ENCODE peak calls at places on chromosomes 13 and 19, in eight cellular contexts. E is IMR-90, H is endothelial cell of umbilical vein, F is lower leg skin, C is esophagus muscularis mucosa, D is tibial nerve, Q is gastrocnemius medialis, W is erythroblast. L is an unnamed sample.

GRCh38 chr19:33005440-33005839 is 33.4 kb downstream of the FAAP24 start:
- DNase-seq in E (no peak), H (no peak), F (no peak), C (no peak), D (no peak), Q (no peak), W (no peak), L (no peak)

GRCh38 chr19:34332027-34332786 is 32.8 kb upstream of the GPI start:
- DNase-seq in E (peak), H (peak), F (peak), C (no peak), D (no peak), Q (no peak), W (no peak), L (no peak)

GRCh38 chr19:36963262-36963661 is 47.1 kb downstream of the ZNF568 start:
- DNase-seq in E (no peak), H (no peak), F (no peak), C (no peak), D (no peak), Q (no peak), W (no peak), L (no peak)

GRCh38 chr19:12985049-12985776 is 10.1 kb upstream of the NFIX start:
- DNase-seq in E (peak), H (no peak), F (peak), C (peak), D (peak), Q (peak), W (peak), L (peak)

GRCh38 chr19:35274323-35274722 is 5.6 kb downstream of the USF2 start:
- DNase-seq in E (no peak), H (no peak), F (no peak), C (no peak), D (no peak), Q (no peak), W (no peak), L (no peak)

GRCh38 chr13:38496956-38497355 is 147.3 kb downstream of the UFM1 start:
- DNase-seq in E (no peak), H (no peak), F (no peak), C (no peak), D (no peak), Q (no peak), W (no peak), L (no peak)

GRCh38 chr13:110628477-110628793 is 13.1 kb downstream of the NAXD start:
- DNase-seq in E (no peak), H (no peak), F (no peak), C (peak), D (no peak), Q (no peak), W (no peak), L (no peak)

GRCh38 chr19:44604241-44604640 is 9.1 kb upstream of the IGSF23 start:
- DNase-seq in E (no peak), H (peak), F (no peak), C (no peak), D (no peak), Q (no peak), W (no peak), L (no peak)

GRCh38 chr13:30529085-30529815 is 63.5 kb upstream of the HMGB1 start:
- DNase-seq in E (peak), H (no peak), F (no peak), C (no peak), D (no peak), Q (no peak), W (no peak), L (no peak)

GRCh38 chr13:94233401-94233800 is 246.1 kb downstream of the DCT start:
- DNase-seq in E (peak), H (peak), F (no peak), C (no peak), D (peak), Q (no peak), W (no peak), L (no peak)

GRCh38 chr13:66111628-66112027 is 1118.5 kb downstream of the PCDH9 start:
- DNase-seq in E (no peak), H (no peak), F (no peak), C (no peak), D (no peak), Q (no peak), W (no peak), L (no peak)

GRCh38 chr13:43894438-43894837 is 14.7 kb downstream of the LACC1 start:
- DNase-seq in E (no peak), H (no peak), F (no peak), C (no peak), D (no peak), Q (no peak), W (peak), L (no peak)

GRCh38 chr13:69296130-69296529 is 811.5 kb upstream of the ATXN8OS start:
- DNase-seq in E (no peak), H (no peak), F (no peak), C (no peak), D (no peak), Q (no peak), W (no peak), L (no peak)

GRCh38 chr19:6760606-6761005 is 6.6 kb downstream of the SH2D3A start:
- DNase-seq in E (no peak), H (no peak), F (no peak), C (no peak), D (no peak), Q (no peak), W (no peak), L (no peak)

GRCh38 chr13:68748038-68748437 is 1359.6 kb upstream of the ATXN8OS start:
- DNase-seq in E (no peak), H (peak), F (no peak), C (no peak), D (no peak), Q (no peak), W (no peak), L (no peak)

GRCh38 chr19:405138-405965 is 3.6 kb downstream of the C2CD4C start:
- DNase-seq in E (no peak), H (no peak), F (no peak), C (no peak), D (no peak), Q (no peak), W (no peak), L (no peak)

GRCh38 chr19:16167055-16167454 is 6.3 kb downstream of the CIB3 start:
- DNase-seq in E (no peak), H (no peak), F (no peak), C (no peak), D (no peak), Q (no peak), W (no peak), L (no peak)

GRCh38 chr19:35330475-35330874 is 1.5 kb downstream of the CD22 start:
- DNase-seq in E (no peak), H (no peak), F (no peak), C (no peak), D (no peak), Q (no peak), W (no peak), L (peak)

GRCh38 chr19:49502866-49503581 is 6.8 kb downstream of the RPS11 start:
- DNase-seq in E (peak), H (peak), F (no peak), C (no peak), D (peak), Q (no peak), W (no peak), L (peak)

GRCh38 chr13:66530686-66531085 is 699.5 kb downstream of the PCDH9 start:
- DNase-seq in E (no peak), H (no peak), F (no peak), C (no peak), D (no peak), Q (no peak), W (no peak), L (no peak)

GRCh38 chr19:43777163-43777700 is 3.5 kb downstream of the KCNN4 start:
- DNase-seq in E (peak), H (no peak), F (no peak), C (no peak), D (no peak), Q (no peak), W (peak), L (no peak)

GRCh38 chr19:15154002-15154612 is 46.7 kb downstream of the NOTCH3 start:
- DNase-seq in E (peak), H (peak), F (no peak), C (no peak), D (peak), Q (no peak), W (peak), L (no peak)

GRCh38 chr13:84894749-84895148 is 904.5 kb downstream of the SLITRK6 start:
- DNase-seq in E (no peak), H (no peak), F (no peak), C (no peak), D (no peak), Q (no peak), W (no peak), L (no peak)

GRCh38 chr19:29491995-29492577 is 33.7 kb upstream of the VSTM2B start:
- DNase-seq in E (no peak), H (no peak), F (no peak), C (peak), D (no peak), Q (no peak), W (no peak), L (no peak)

GRCh38 chr19:46975918-46976782 is 43.5 kb upstream of the NPAS1 start:
- DNase-seq in E (peak), H (peak), F (peak), C (peak), D (peak), Q (peak), W (peak), L (peak)

GRCh38 chr19:2274937-2275535 is 6.9 kb downstream of the PEAK3 start:
- DNase-seq in E (peak), H (peak), F (no peak), C (no peak), D (peak), Q (no peak), W (peak), L (peak)

GRCh38 chr19:1450735-1451669 is 1.1 kb downstream of the APC2 start:
- DNase-seq in E (no peak), H (no peak), F (no peak), C (no peak), D (no peak), Q (no peak), W (no peak), L (no peak)

GRCh38 chr19:55866521-55866920 is 30.2 kb downstream of the NLRP4 start:
- DNase-seq in E (no peak), H (no peak), F (no peak), C (no peak), D (no peak), Q (no peak), W (no peak), L (no peak)

GRCh38 chr13:114002009-114002544 is 28.2 kb upstream of the C13orf46 start:
- DNase-seq in E (no peak), H (no peak), F (no peak), C (no peak), D (no peak), Q (no peak), W (no peak), L (peak)

GRCh38 chr13:44068737-44069136 is 189.0 kb downstream of the LACC1 start:
- DNase-seq in E (peak), H (peak), F (no peak), C (no peak), D (no peak), Q (no peak), W (no peak), L (no peak)

GRCh38 chr19:12611361-12611699 is 610 bp downstream of the ZNF791 start:
- DNase-seq in E (peak), H (peak), F (peak), C (peak), D (peak), Q (peak), W (no peak), L (peak)

GRCh38 chr13:74070065-74070464 is 64.1 kb downstream of the KLF12 start:
- DNase-seq in E (no peak), H (no peak), F (no peak), C (no peak), D (no peak), Q (no peak), W (no peak), L (no peak)

GRCh38 chr13:46345400-46345799 is 41.7 kb downstream of the RUBCNL start:
- DNase-seq in E (no peak), H (no peak), F (no peak), C (no peak), D (no peak), Q (no peak), W (no peak), L (no peak)

GRCh38 chr19:11506101-11506555 is 489 bp upstream of the ZNF653 start:
- DNase-seq in E (no peak), H (no peak), F (no peak), C (no peak), D (no peak), Q (no peak), W (no peak), L (no peak)

GRCh38 chr19:30815889-30816580 is 443.9 kb downstream of the ZNF536 start:
- DNase-seq in E (no peak), H (no peak), F (no peak), C (no peak), D (no peak), Q (no peak), W (no peak), L (no peak)

GRCh38 chr13:24923305-24923640 is 159.3 kb downstream of the RNF17 start:
- DNase-seq in E (peak), H (no peak), F (no peak), C (no peak), D (peak), Q (no peak), W (peak), L (no peak)

DNA sequence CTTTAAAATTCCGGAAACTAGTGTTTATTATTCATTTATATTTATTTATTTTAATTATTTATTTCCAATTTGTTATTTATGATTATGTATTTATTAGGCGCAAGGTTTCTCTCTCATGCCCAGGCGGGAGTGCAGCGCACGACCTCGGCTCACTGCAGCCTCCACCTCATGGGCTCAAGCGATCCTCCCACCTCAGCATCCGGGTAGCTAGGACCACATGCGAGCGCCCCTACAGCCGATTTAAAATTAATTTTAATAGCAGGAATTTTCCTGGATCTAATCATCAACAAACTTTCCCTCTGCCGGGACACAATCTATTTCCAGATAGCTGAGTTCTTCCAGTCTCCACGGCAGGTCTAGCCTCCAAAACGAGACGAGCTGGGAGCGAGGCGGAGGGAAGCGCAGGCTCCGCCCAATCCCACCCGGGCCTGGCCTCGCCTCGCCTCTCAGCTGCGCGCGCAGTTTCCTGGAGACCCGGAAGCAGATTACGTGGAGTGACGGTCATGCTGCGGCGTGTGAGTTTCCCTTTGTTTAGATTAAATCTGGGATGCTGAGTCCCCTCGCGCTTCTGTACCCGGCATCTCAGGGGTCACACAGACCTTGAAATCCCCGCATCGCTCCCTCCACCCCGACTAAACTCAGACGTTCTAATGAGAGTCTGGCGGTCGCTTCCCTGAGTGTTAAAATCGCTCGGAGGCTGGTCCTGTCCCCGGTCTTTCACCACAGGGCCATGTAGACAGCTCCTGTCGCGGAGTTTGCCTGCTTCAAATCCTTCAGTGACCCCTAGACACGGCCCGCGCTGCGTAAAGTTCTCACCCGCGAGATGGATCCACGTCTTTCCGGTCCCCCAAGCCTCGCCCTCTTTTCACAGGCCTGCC is at the start of gene ZNF880:
- DNase-seq in E (peak), H (peak), F (peak), C (peak), D (peak), Q (peak), W (peak), L (peak)
- TF ChIP-seq POLR2A in E (peak), H (peak), F (no peak), C (no peak), D (peak), Q (peak), W (no peak), L (no peak)

GRCh38 chr19:18867751-18868150 is 28.2 kb downstream of the CERS1 start:
- DNase-seq in E (no peak), H (no peak), F (no peak), C (no peak), D (no peak), Q (no peak), W (no peak), L (no peak)

GRCh38 chr19:18865106-18865972 is 30.6 kb downstream of the CERS1 start:
- DNase-seq in E (no peak), H (no peak), F (no peak), C (no peak), D (no peak), Q (no peak), W (no peak), L (no peak)

GRCh38 chr19:18867199-18867598 is 28.8 kb downstream of the CERS1 start:
- DNase-seq in E (no peak), H (no peak), F (no peak), C (no peak), D (no peak), Q (no peak), W (no peak), L (no peak)

GRCh38 chr19:18866800-18867123 is 29.2 kb downstream of the CERS1 start:
- DNase-seq in E (no peak), H (no peak), F (no peak), C (no peak), D (no peak), Q (no peak), W (no peak), L (no peak)

DNA sequence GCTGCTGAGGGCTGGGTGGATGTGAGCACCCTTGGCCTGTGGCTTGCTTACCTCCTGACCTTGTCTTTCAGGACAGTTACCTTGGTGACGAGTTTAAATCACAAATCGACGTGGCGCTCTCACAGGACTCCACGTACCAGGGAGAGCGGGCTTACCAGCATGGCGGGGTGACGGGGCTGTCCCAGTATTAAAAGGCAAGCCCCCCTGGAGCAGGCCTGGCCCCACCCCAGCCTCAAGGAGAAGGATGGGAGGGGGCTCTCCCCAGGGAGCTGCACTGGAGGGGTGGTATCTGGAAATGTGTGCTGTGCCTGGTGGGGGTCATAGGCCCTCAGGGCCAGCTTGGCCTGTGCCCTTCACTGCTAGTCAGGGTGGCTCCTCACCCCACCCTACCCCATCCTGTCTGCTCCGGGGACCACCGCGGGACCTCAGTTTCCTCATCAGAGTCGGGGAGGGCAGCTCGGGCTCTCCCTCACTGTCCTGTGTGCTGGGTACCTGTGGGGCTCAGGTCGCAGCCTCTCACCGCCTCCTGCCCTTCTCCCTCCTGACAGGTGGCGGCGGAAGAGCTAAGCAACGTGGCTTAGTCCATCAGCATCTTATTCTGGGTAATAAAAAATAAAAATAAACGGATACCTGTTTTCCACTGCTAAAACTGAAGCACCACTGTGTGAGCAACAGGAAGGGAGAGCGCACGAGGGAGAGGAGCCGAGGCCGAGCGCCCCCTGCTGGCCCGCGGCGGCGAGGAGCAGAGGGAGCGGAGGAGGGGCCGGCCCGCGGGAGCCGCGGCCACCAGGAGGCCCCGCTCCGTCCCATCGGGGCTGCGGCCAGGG is 29.8 kb downstream of the CERS1 start:
- DNase-seq in E (peak), H (peak), F (no peak), C (no peak), D (peak), Q (no peak), W (peak), L (peak)
- TF ChIP-seq POLR2A in E (no peak), H (no peak), F (no peak), C (no peak), D (no peak), Q (no peak), W (no peak), L (no peak)

GRCh38 chr19:39403331-39404312 is 3.0 kb upstream of the ZFP36 start:
- DNase-seq in E (peak), H (peak), F (peak), C (peak), D (peak), Q (peak), W (peak), L (peak)
- TF ChIP-seq POLR2A in E (peak), H (peak), F (no peak), C (peak), D (peak), Q (peak), W (peak), L (peak)

GRCh38 chr19:50723735-50724521 is 764 bp downstream of the CLEC11A start:
- DNase-seq in E (no peak), H (no peak), F (no peak), C (no peak), D (no peak), Q (no peak), W (no peak), L (no peak)

GRCh38 chr19:50725932-50726230 is 2.7 kb downstream of the CLEC11A start:
- DNase-seq in E (no peak), H (no peak), F (no peak), C (no peak), D (no peak), Q (no peak), W (no peak), L (no peak)

GRCh38 chr19:50723069-50723468 is at the start of gene CLEC11A:
- DNase-seq in E (peak), H (no peak), F (peak), C (no peak), D (peak), Q (no peak), W (no peak), L (peak)

GRCh38 chr19:50725218-50725931 is 2.2 kb downstream of the CLEC11A start:
- DNase-seq in E (no peak), H (no peak), F (no peak), C (no peak), D (no peak), Q (no peak), W (no peak), L (no peak)

DNA sequence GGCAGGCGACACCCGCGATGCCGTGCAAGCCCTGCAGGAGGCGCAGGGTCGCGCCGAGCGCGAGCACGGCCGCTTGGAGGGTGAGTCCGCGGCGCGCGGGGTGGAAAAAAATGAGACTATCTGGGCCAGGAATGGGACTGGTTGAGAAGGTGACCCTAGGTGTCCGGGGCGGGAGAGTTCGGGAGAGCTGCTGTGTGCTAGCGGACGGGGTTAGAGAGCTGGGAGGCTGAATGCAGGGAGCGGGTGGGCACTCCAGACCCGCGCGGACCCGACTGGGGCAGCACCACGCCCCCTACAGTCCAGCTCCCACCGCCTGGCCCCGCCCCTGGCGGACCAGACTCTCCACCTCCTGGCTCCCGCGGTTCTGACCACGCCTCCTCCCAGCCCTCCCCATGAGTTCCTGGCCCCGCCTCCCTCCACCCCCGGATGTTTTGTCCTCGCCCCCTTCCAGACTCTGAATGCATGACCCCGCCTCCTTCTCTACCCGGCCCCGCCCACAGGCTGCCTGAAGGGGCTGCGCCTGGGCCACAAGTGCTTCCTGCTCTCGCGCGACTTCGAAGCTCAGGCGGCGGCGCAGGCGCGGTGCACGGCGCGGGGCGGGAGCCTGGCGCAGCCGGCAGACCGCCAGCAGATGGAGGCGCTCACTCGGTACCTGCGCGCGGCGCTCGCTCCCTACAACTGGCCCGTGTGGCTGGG is 1.5 kb downstream of the CLEC11A start:
- DNase-seq in E (peak), H (peak), F (peak), C (peak), D (peak), Q (peak), W (peak), L (peak)
- TF ChIP-seq POLR2A in E (peak), H (peak), F (no peak), C (peak), D (peak), Q (peak), W (peak), L (no peak)

L was measured in Peyer's patch.